ENCODE peak calls at places on chromosomes 5 and 9, in four cellular contexts. One of them, this sample, is unnamed.

GRCh38 chr5:26482817-26483375 is 555.5 kb downstream of the CDH9 start:
- DNase-seq in trophoblast cell: no peak
- DNase-seq in NCI-H1092: peak
- DNase-seq in amygdala: peak
- DNase-seq in this sample: peak

GRCh38 chr5:54018438-54018837 is 291.9 kb downstream of the ARL15 start:
- DNase-seq in trophoblast cell: no peak
- DNase-seq in NCI-H1092: no peak
- DNase-seq in amygdala: no peak
- DNase-seq in this sample: no peak

GRCh38 chr5:127827451-127827850 is 124.3 kb downstream of the CCDC192 start:
- DNase-seq in NCI-H1092: no peak
- DNase-seq in trophoblast cell: no peak
- DNase-seq in amygdala: no peak
- DNase-seq in this sample: no peak

GRCh38 chr5:142784405-142784955 is 14.3 kb downstream of the ARHGAP26 start:
- DNase-seq in trophoblast cell: no peak
- DNase-seq in amygdala: no peak
- DNase-seq in NCI-H1092: no peak
- DNase-seq in this sample: no peak

GRCh38 chr5:111135946-111136345 is 43.8 kb downstream of the WDR36 start:
- DNase-seq in NCI-H1092: no peak
- DNase-seq in amygdala: no peak
- DNase-seq in trophoblast cell: no peak
- DNase-seq in this sample: no peak

GRCh38 chr9:6566409-6567139 is 79.0 kb downstream of the GLDC start:
- DNase-seq in trophoblast cell: peak
- DNase-seq in NCI-H1092: no peak
- DNase-seq in amygdala: no peak
- DNase-seq in this sample: no peak

GRCh38 chr5:163548649-163549048 is 43.2 kb downstream of the MAT2B start:
- DNase-seq in amygdala: no peak
- DNase-seq in trophoblast cell: no peak
- DNase-seq in NCI-H1092: no peak
- DNase-seq in this sample: no peak

GRCh38 chr5:179227578-179228311 is 117.5 kb downstream of the ADAMTS2 start:
- DNase-seq in NCI-H1092: no peak
- DNase-seq in trophoblast cell: no peak
- DNase-seq in amygdala: no peak
- DNase-seq in this sample: no peak

GRCh38 chr5:168375214-168375613 is 83.8 kb downstream of the WWC1 start:
- DNase-seq in trophoblast cell: no peak
- DNase-seq in NCI-H1092: no peak
- DNase-seq in amygdala: no peak
- DNase-seq in this sample: no peak

GRCh38 chr5:175693746-175694145 is 35.9 kb downstream of the HRH2 start:
- DNase-seq in amygdala: no peak
- DNase-seq in trophoblast cell: no peak
- DNase-seq in NCI-H1092: no peak
- DNase-seq in this sample: no peak

GRCh38 chr5:134464988-134465855 is 53.5 kb upstream of the CDKN2AIPNL start:
- DNase-seq in trophoblast cell: no peak
- DNase-seq in NCI-H1092: no peak
- DNase-seq in amygdala: no peak
- DNase-seq in this sample: no peak

GRCh38 chr5:97657239-97657638 is 474.2 kb upstream of the RIOK2 start:
- DNase-seq in trophoblast cell: no peak
- DNase-seq in NCI-H1092: no peak
- DNase-seq in amygdala: no peak
- DNase-seq in this sample: no peak

GRCh38 chr5:14071433-14071832 is 71.7 kb upstream of the TRIO start:
- DNase-seq in trophoblast cell: no peak
- DNase-seq in amygdala: no peak
- DNase-seq in NCI-H1092: no peak
- DNase-seq in this sample: no peak